ENCODE peak calls at places on chromosomes 2 and 18, in seven cellular contexts. One of them, this sample, is unnamed.

GRCh38 chr2:24642351-24642750 is 150.8 kb downstream of the PTRHD1 start:
- DNase-seq in AG04450: no peak
- DNase-seq in fibroblast of the aortic adventitia: no peak
- DNase-seq in WTC11: no peak
- DNase-seq in activated gamma-delta T cell treated with Interleukin-2 at 50 U/mL for 16 hours: no peak
- DNase-seq in GM12864: no peak
- DNase-seq in fibroblast of the conjunctiva: no peak
- DNase-seq in this sample: no peak

GRCh38 chr2:125698280-125698679 is 957.7 kb upstream of the GYPC start:
- DNase-seq in GM12864: no peak
- DNase-seq in WTC11: no peak
- DNase-seq in fibroblast of the aortic adventitia: no peak
- DNase-seq in activated gamma-delta T cell treated with Interleukin-2 at 50 U/mL for 16 hours: no peak
- DNase-seq in fibroblast of the conjunctiva: no peak
- DNase-seq in AG04450: no peak
- DNase-seq in this sample: no peak

GRCh38 chr18:13245481-13246000 is 27.0 kb downstream of the LDLRAD4 start:
- DNase-seq in fibroblast of the aortic adventitia: no peak
- DNase-seq in AG04450: no peak
- DNase-seq in activated gamma-delta T cell treated with Interleukin-2 at 50 U/mL for 16 hours: no peak
- DNase-seq in fibroblast of the conjunctiva: no peak
- DNase-seq in GM12864: no peak
- DNase-seq in WTC11: no peak
- DNase-seq in this sample: no peak

GRCh38 chr18:54647176-54647575 is 56.1 kb downstream of the DYNAP start:
- DNase-seq in AG04450: no peak
- DNase-seq in GM12864: no peak
- DNase-seq in fibroblast of the aortic adventitia: peak
- DNase-seq in fibroblast of the conjunctiva: no peak
- DNase-seq in WTC11: peak
- DNase-seq in activated gamma-delta T cell treated with Interleukin-2 at 50 U/mL for 16 hours: no peak
- DNase-seq in this sample: peak

GRCh38 chr18:32383040-32383819 is 87.5 kb downstream of the GAREM1 start:
- DNase-seq in fibroblast of the aortic adventitia: peak
- DNase-seq in fibroblast of the conjunctiva: peak
- DNase-seq in AG04450: peak
- DNase-seq in WTC11: no peak
- DNase-seq in GM12864: no peak
- DNase-seq in activated gamma-delta T cell treated with Interleukin-2 at 50 U/mL for 16 hours: no peak
- DNase-seq in this sample: peak

GRCh38 chr2:231168460-231169139 is 29.8 kb upstream of the ARMC9 start:
- DNase-seq in fibroblast of the aortic adventitia: no peak
- DNase-seq in AG04450: no peak
- DNase-seq in GM12864: no peak
- DNase-seq in activated gamma-delta T cell treated with Interleukin-2 at 50 U/mL for 16 hours: no peak
- DNase-seq in fibroblast of the conjunctiva: no peak
- DNase-seq in WTC11: no peak
- DNase-seq in this sample: no peak

GRCh38 chr2:176137883-176138282 is 8.4 kb downstream of the HOXD8 start:
- DNase-seq in fibroblast of the aortic adventitia: no peak
- DNase-seq in WTC11: no peak
- DNase-seq in activated gamma-delta T cell treated with Interleukin-2 at 50 U/mL for 16 hours: no peak
- DNase-seq in fibroblast of the conjunctiva: no peak
- DNase-seq in AG04450: no peak
- DNase-seq in GM12864: no peak
- DNase-seq in this sample: no peak

GRCh38 chr2:196677404-196677803 is 37.9 kb downstream of the CCDC150 start:
- DNase-seq in GM12864: no peak
- DNase-seq in activated gamma-delta T cell treated with Interleukin-2 at 50 U/mL for 16 hours: no peak
- DNase-seq in AG04450: peak
- DNase-seq in fibroblast of the aortic adventitia: peak
- DNase-seq in WTC11: no peak
- DNase-seq in fibroblast of the conjunctiva: peak
- DNase-seq in this sample: peak

GRCh38 chr2:136118819-136119716 is 1.1 kb upstream of the CXCR4 start:
- DNase-seq in fibroblast of the aortic adventitia: no peak
- DNase-seq in activated gamma-delta T cell treated with Interleukin-2 at 50 U/mL for 16 hours: peak
- DNase-seq in AG04450: no peak
- DNase-seq in fibroblast of the conjunctiva: no peak
- DNase-seq in WTC11: peak
- DNase-seq in GM12864: no peak
- DNase-seq in this sample: no peak

GRCh38 chr18:12426924-12427323 is 19.2 kb downstream of the PRELID3A start:
- DNase-seq in fibroblast of the conjunctiva: no peak
- DNase-seq in fibroblast of the aortic adventitia: no peak
- DNase-seq in AG04450: no peak
- DNase-seq in WTC11: no peak
- DNase-seq in GM12864: no peak
- DNase-seq in activated gamma-delta T cell treated with Interleukin-2 at 50 U/mL for 16 hours: no peak
- DNase-seq in this sample: no peak

GRCh38 chr18:36191711-36192110 is 4.4 kb downstream of the MOCOS start:
- DNase-seq in fibroblast of the aortic adventitia: no peak
- DNase-seq in AG04450: no peak
- DNase-seq in activated gamma-delta T cell treated with Interleukin-2 at 50 U/mL for 16 hours: no peak
- DNase-seq in GM12864: no peak
- DNase-seq in WTC11: no peak
- DNase-seq in fibroblast of the conjunctiva: no peak
- DNase-seq in this sample: no peak

GRCh38 chr2:240589381-240589780 is 2.8 kb downstream of the CAPN10 start:
- DNase-seq in WTC11: no peak
- DNase-seq in AG04450: no peak
- DNase-seq in fibroblast of the conjunctiva: no peak
- DNase-seq in activated gamma-delta T cell treated with Interleukin-2 at 50 U/mL for 16 hours: no peak
- DNase-seq in GM12864: no peak
- DNase-seq in fibroblast of the aortic adventitia: no peak
- DNase-seq in this sample: no peak

GRCh38 chr2:170142502-170142901 is 35.4 kb upstream of the MYO3B start:
- DNase-seq in fibroblast of the aortic adventitia: no peak
- DNase-seq in AG04450: no peak
- DNase-seq in fibroblast of the conjunctiva: no peak
- DNase-seq in activated gamma-delta T cell treated with Interleukin-2 at 50 U/mL for 16 hours: no peak
- DNase-seq in WTC11: no peak
- DNase-seq in GM12864: no peak
- DNase-seq in this sample: no peak

GRCh38 chr2:204152616-204153015 is 216.1 kb downstream of the ICOS start:
- DNase-seq in AG04450: no peak
- DNase-seq in GM12864: no peak
- DNase-seq in fibroblast of the conjunctiva: no peak
- DNase-seq in fibroblast of the aortic adventitia: no peak
- DNase-seq in WTC11: no peak
- DNase-seq in activated gamma-delta T cell treated with Interleukin-2 at 50 U/mL for 16 hours: no peak
- DNase-seq in this sample: peak

GRCh38 chr18:49561377-49562193 is at the start of gene LIPG:
- DNase-seq in WTC11: peak
- DNase-seq in activated gamma-delta T cell treated with Interleukin-2 at 50 U/mL for 16 hours: peak
- DNase-seq in fibroblast of the conjunctiva: no peak
- DNase-seq in AG04450: no peak
- DNase-seq in GM12864: peak
- DNase-seq in fibroblast of the aortic adventitia: peak
- DNase-seq in this sample: peak

GRCh38 chr2:162244559-162245031 is 1.4 kb upstream of the FAP start:
- DNase-seq in WTC11: no peak
- DNase-seq in GM12864: no peak
- DNase-seq in AG04450: no peak
- DNase-seq in activated gamma-delta T cell treated with Interleukin-2 at 50 U/mL for 16 hours: no peak
- DNase-seq in fibroblast of the conjunctiva: no peak
- DNase-seq in fibroblast of the aortic adventitia: peak
- DNase-seq in this sample: peak

GRCh38 chr2:122843503-122843902 is 1088.1 kb downstream of the TSN start:
- DNase-seq in AG04450: no peak
- DNase-seq in WTC11: no peak
- DNase-seq in fibroblast of the aortic adventitia: no peak
- DNase-seq in GM12864: no peak
- DNase-seq in activated gamma-delta T cell treated with Interleukin-2 at 50 U/mL for 16 hours: no peak
- DNase-seq in fibroblast of the conjunctiva: no peak
- DNase-seq in this sample: peak

GRCh38 chr18:75422341-75422910 is 5.1 kb downstream of the SMIM21 start:
- DNase-seq in GM12864: no peak
- DNase-seq in fibroblast of the aortic adventitia: peak
- DNase-seq in AG04450: no peak
- DNase-seq in WTC11: no peak
- DNase-seq in fibroblast of the conjunctiva: no peak
- DNase-seq in activated gamma-delta T cell treated with Interleukin-2 at 50 U/mL for 16 hours: no peak
- DNase-seq in this sample: peak

GRCh38 chr2:212451786-212452200 is 86.8 kb downstream of the ERBB4 start:
- DNase-seq in WTC11: no peak
- DNase-seq in fibroblast of the aortic adventitia: peak
- DNase-seq in activated gamma-delta T cell treated with Interleukin-2 at 50 U/mL for 16 hours: no peak
- DNase-seq in AG04450: no peak
- DNase-seq in GM12864: no peak
- DNase-seq in fibroblast of the conjunctiva: peak
- DNase-seq in this sample: peak

GRCh38 chr2:221969087-221969829 is 329.5 kb downstream of the PAX3 start:
- DNase-seq in fibroblast of the conjunctiva: peak
- DNase-seq in activated gamma-delta T cell treated with Interleukin-2 at 50 U/mL for 16 hours: no peak
- DNase-seq in GM12864: no peak
- DNase-seq in fibroblast of the aortic adventitia: peak
- DNase-seq in AG04450: peak
- DNase-seq in WTC11: peak
- DNase-seq in this sample: peak

GRCh38 chr2:239747274-239747673 is 277.9 kb downstream of the NDUFA10 start:
- DNase-seq in AG04450: no peak
- DNase-seq in activated gamma-delta T cell treated with Interleukin-2 at 50 U/mL for 16 hours: no peak
- DNase-seq in WTC11: no peak
- DNase-seq in fibroblast of the aortic adventitia: no peak
- DNase-seq in GM12864: no peak
- DNase-seq in fibroblast of the conjunctiva: no peak
- DNase-seq in this sample: no peak

GRCh38 chr2:98465456-98466201 is 21.0 kb downstream of the INPP4A start:
- DNase-seq in GM12864: peak
- DNase-seq in fibroblast of the aortic adventitia: peak
- DNase-seq in fibroblast of the conjunctiva: peak
- DNase-seq in activated gamma-delta T cell treated with Interleukin-2 at 50 U/mL for 16 hours: peak
- DNase-seq in WTC11: no peak
- DNase-seq in AG04450: no peak
- DNase-seq in this sample: peak

GRCh38 chr2:49753344-49753930 is 599.1 kb upstream of the FSHR start:
- DNase-seq in WTC11: no peak
- DNase-seq in fibroblast of the conjunctiva: no peak
- DNase-seq in GM12864: no peak
- DNase-seq in AG04450: no peak
- DNase-seq in activated gamma-delta T cell treated with Interleukin-2 at 50 U/mL for 16 hours: no peak
- DNase-seq in fibroblast of the aortic adventitia: no peak
- DNase-seq in this sample: peak

GRCh38 chr2:197604117-197604516 is 71.3 kb downstream of the RFTN2 start:
- DNase-seq in GM12864: no peak
- DNase-seq in fibroblast of the aortic adventitia: no peak
- DNase-seq in fibroblast of the conjunctiva: no peak
- DNase-seq in activated gamma-delta T cell treated with Interleukin-2 at 50 U/mL for 16 hours: no peak
- DNase-seq in AG04450: no peak
- DNase-seq in WTC11: no peak
- DNase-seq in this sample: no peak

GRCh38 chr2:120680136-120680761 is 55.4 kb upstream of the GLI2 start:
- DNase-seq in activated gamma-delta T cell treated with Interleukin-2 at 50 U/mL for 16 hours: peak
- DNase-seq in WTC11: peak
- DNase-seq in GM12864: peak
- DNase-seq in fibroblast of the aortic adventitia: peak
- DNase-seq in AG04450: peak
- DNase-seq in fibroblast of the conjunctiva: peak
- DNase-seq in this sample: peak

GRCh38 chr2:220270506-220271070 is 643.2 kb downstream of the SLC4A3 start:
- DNase-seq in AG04450: no peak
- DNase-seq in fibroblast of the aortic adventitia: no peak
- DNase-seq in GM12864: no peak
- DNase-seq in WTC11: no peak
- DNase-seq in activated gamma-delta T cell treated with Interleukin-2 at 50 U/mL for 16 hours: no peak
- DNase-seq in fibroblast of the conjunctiva: no peak
- DNase-seq in this sample: no peak

GRCh38 chr2:162465430-162465829 is 121.5 kb downstream of the GCA start:
- DNase-seq in fibroblast of the aortic adventitia: no peak
- DNase-seq in AG04450: no peak
- DNase-seq in WTC11: no peak
- DNase-seq in activated gamma-delta T cell treated with Interleukin-2 at 50 U/mL for 16 hours: no peak
- DNase-seq in fibroblast of the conjunctiva: no peak
- DNase-seq in GM12864: no peak
- DNase-seq in this sample: no peak

GRCh38 chr2:3313845-3314375 is 63.7 kb downstream of the EIPR1 start:
- DNase-seq in fibroblast of the aortic adventitia: no peak
- DNase-seq in fibroblast of the conjunctiva: no peak
- DNase-seq in activated gamma-delta T cell treated with Interleukin-2 at 50 U/mL for 16 hours: no peak
- DNase-seq in AG04450: no peak
- DNase-seq in GM12864: no peak
- DNase-seq in WTC11: no peak
- DNase-seq in this sample: no peak

GRCh38 chr2:28052691-28053090 is 162.2 kb downstream of the BABAM2 start:
- DNase-seq in GM12864: no peak
- DNase-seq in WTC11: no peak
- DNase-seq in AG04450: no peak
- DNase-seq in fibroblast of the aortic adventitia: peak
- DNase-seq in fibroblast of the conjunctiva: no peak
- DNase-seq in activated gamma-delta T cell treated with Interleukin-2 at 50 U/mL for 16 hours: no peak
- DNase-seq in this sample: peak

GRCh38 chr2:138762515-138762914 is 17.7 kb downstream of the NXPH2 start:
- DNase-seq in AG04450: no peak
- DNase-seq in fibroblast of the conjunctiva: no peak
- DNase-seq in WTC11: no peak
- DNase-seq in GM12864: no peak
- DNase-seq in activated gamma-delta T cell treated with Interleukin-2 at 50 U/mL for 16 hours: no peak
- DNase-seq in fibroblast of the aortic adventitia: no peak
- DNase-seq in this sample: no peak

This sample was measured in fibroblast of lung.